ENCODE peak calls at places on chromosomes 4 and X, in six cellular contexts. One of them, this sample, is unnamed.

GRCh38 chr4:2074588-2074987 is 15.5 kb downstream of the NAT8L start:
- DNase-seq in NAMALWA: no peak
- DNase-seq in AG10803: no peak
- DNase-seq in activated CD4-positive, alpha-beta T cell treated with anti-CD3 and anti-CD28 coated beads, Interleukin-2, amount 10 ng/mL, durations not matched to agents 7 days and 5 days: no peak
- DNase-seq in hepatocyte: no peak
- DNase-seq in iPS-NIHi11: no peak
- DNase-seq in this sample: no peak

GRCh38 chr4:109164011-109164410 is 138.4 kb downstream of the COL25A1 start:
- DNase-seq in NAMALWA: no peak
- DNase-seq in AG10803: peak; percentile 49
- DNase-seq in activated CD4-positive, alpha-beta T cell treated with anti-CD3 and anti-CD28 coated beads, Interleukin-2, amount 10 ng/mL, durations not matched to agents 7 days and 5 days: no peak
- DNase-seq in hepatocyte: peak; percentile 16
- DNase-seq in iPS-NIHi11: peak; percentile 36
- DNase-seq in this sample: no peak

GRCh38 chrX:124268099-124268498 is 64.4 kb upstream of the TEX13D start:
- DNase-seq in NAMALWA: no peak
- DNase-seq in AG10803: no peak
- DNase-seq in activated CD4-positive, alpha-beta T cell treated with anti-CD3 and anti-CD28 coated beads, Interleukin-2, amount 10 ng/mL, durations not matched to agents 7 days and 5 days: no peak
- DNase-seq in hepatocyte: no peak
- DNase-seq in iPS-NIHi11: no peak
- DNase-seq in this sample: no peak

GRCh38 chrX:136635235-136635634 is 12.7 kb upstream of the CD40LG start:
- DNase-seq in NAMALWA: no peak
- DNase-seq in AG10803: no peak
- DNase-seq in activated CD4-positive, alpha-beta T cell treated with anti-CD3 and anti-CD28 coated beads, Interleukin-2, amount 10 ng/mL, durations not matched to agents 7 days and 5 days: peak; percentile 53
- DNase-seq in hepatocyte: no peak
- DNase-seq in iPS-NIHi11: no peak
- DNase-seq in this sample: no peak

GRCh38 chr4:82989567-82990429 is 20.8 kb downstream of the LIN54 start:
- DNase-seq in NAMALWA: no peak
- DNase-seq in AG10803: peak; percentile 11
- DNase-seq in activated CD4-positive, alpha-beta T cell treated with anti-CD3 and anti-CD28 coated beads, Interleukin-2, amount 10 ng/mL, durations not matched to agents 7 days and 5 days: peak; percentile 63
- DNase-seq in hepatocyte: no peak
- DNase-seq in iPS-NIHi11: no peak
- DNase-seq in this sample: no peak

GRCh38 chrX:101904996-101905395 is 26.8 kb downstream of the ZMAT1 start:
- DNase-seq in NAMALWA: no peak
- DNase-seq in AG10803: no peak
- DNase-seq in activated CD4-positive, alpha-beta T cell treated with anti-CD3 and anti-CD28 coated beads, Interleukin-2, amount 10 ng/mL, durations not matched to agents 7 days and 5 days: no peak
- DNase-seq in hepatocyte: no peak
- DNase-seq in iPS-NIHi11: no peak
- DNase-seq in this sample: no peak

GRCh38 chrX:154355094-154355775 is 19.2 kb downstream of the FLNA start:
- DNase-seq in NAMALWA: no peak
- DNase-seq in AG10803: no peak
- DNase-seq in activated CD4-positive, alpha-beta T cell treated with anti-CD3 and anti-CD28 coated beads, Interleukin-2, amount 10 ng/mL, durations not matched to agents 7 days and 5 days: no peak
- DNase-seq in hepatocyte: no peak
- DNase-seq in iPS-NIHi11: no peak
- DNase-seq in this sample: no peak

GRCh38 chrX:38860106-38861013 is 59.1 kb downstream of the MID1IP1 start:
- DNase-seq in NAMALWA: no peak
- DNase-seq in AG10803: no peak
- DNase-seq in activated CD4-positive, alpha-beta T cell treated with anti-CD3 and anti-CD28 coated beads, Interleukin-2, amount 10 ng/mL, durations not matched to agents 7 days and 5 days: no peak
- DNase-seq in hepatocyte: no peak
- DNase-seq in iPS-NIHi11: no peak
- DNase-seq in this sample: no peak

This sample was measured in ecto neural progenitor cell.